ENCODE peak calls at places on chromosomes 7 and 10, in four cellular contexts. H is adrenal gland; W is fibroblast of villous mesenchyme; O is CD8-positive, alpha-beta T cell. V is an unnamed sample.

GRCh38 chr7:151756076-151756731 is 120.7 kb downstream of the PRKAG2 start:
- DNase-seq in W (peak), O (peak), H (peak), V (no peak)

GRCh38 chr7:114627231-114627630 is 212.6 kb downstream of the FOXP2 start:
- DNase-seq in O (no peak), W (peak), H (no peak), V (no peak)

GRCh38 chr10:53140516-53140915 is 367.9 kb upstream of the MBL2 start:
- DNase-seq in O (no peak), W (no peak), H (no peak), V (no peak)

GRCh38 chr7:141184532-141185190 is 110.8 kb downstream of the TMEM178B start:
- DNase-seq in W (no peak), O (no peak), H (no peak), V (no peak)

GRCh38 chr7:25868509-25868908 is 283.5 kb upstream of the NFE2L3 start:
- DNase-seq in H (no peak), O (no peak), W (no peak), V (no peak)

GRCh38 chr7:90599892-90600555 is 3.9 kb downstream of the CDK14 start:
- DNase-seq in O (no peak), H (no peak), W (peak), V (no peak)

GRCh38 chr7:122951006-122951405 is 44.5 kb downstream of the TAS2R16 start:
- DNase-seq in H (no peak), O (no peak), W (no peak), V (no peak)

GRCh38 chr10:122624546-122624945 is 64.0 kb downstream of the DMBT1 start:
- DNase-seq in O (no peak), W (no peak), H (no peak), V (no peak)

GRCh38 chr10:34544400-34544799 is 270.7 kb downstream of the PARD3 start:
- DNase-seq in H (no peak), W (no peak), O (no peak), V (no peak)

GRCh38 chr7:136998495-136998894 is 130.0 kb downstream of the CHRM2 start:
- DNase-seq in H (no peak), O (no peak), W (peak), V (no peak)

GRCh38 chr7:26590709-26591108 is 273.7 kb downstream of the SKAP2 start:
- DNase-seq in H (no peak), O (no peak), W (no peak), V (no peak)

V was measured in non-pigmented ciliary epithelial cell.